ENCODE peak calls at places on chromosomes 5 and 9, in seven cellular contexts. W is Peyer's patch, O is HAP-1, Z is MM.1S, C is neuronal stem cell, A is prostate gland, U is IMR-90. K is an unnamed sample. For H3K27me3, H3K36me3 and H3K4me1, the result is how much of the 10 kb centered on the place peaks cover.

GRCh38 chr9:114307323-114308250 is 15.3 kb upstream of the ORM1 start:
- DNase-seq in W (peak), O (peak), Z (no peak), C (no peak), A (no peak), U (peak), K (no peak)

GRCh38 chr5:171541380-171541779 is 121.9 kb downstream of the FGF18 start:
- DNase-seq in W (no peak), O (no peak), Z (no peak), C (no peak), A (no peak), U (no peak), K (no peak)

GRCh38 chr5:14147210-14147609 is 4.1 kb downstream of the TRIO start:
- DNase-seq in W (no peak), O (no peak), Z (no peak), C (no peak), A (no peak), U (no peak), K (no peak)

GRCh38 chr5:98519530-98519929 is 253.9 kb upstream of the RGMB start:
- DNase-seq in W (no peak), O (no peak), Z (no peak), C (no peak), A (no peak), U (no peak), K (no peak)

GRCh38 chr5:98016771-98017170 is 756.7 kb upstream of the RGMB start:
- DNase-seq in W (no peak), O (no peak), Z (no peak), C (no peak), A (no peak), U (peak), K (no peak)

GRCh38 chr5:151118898-151119600 is 38.2 kb upstream of the TNIP1 start:
- DNase-seq in W (peak), O (no peak), Z (no peak), C (no peak), A (no peak), U (no peak), K (no peak)

GRCh38 chr5:93415819-93416218 is 165.2 kb downstream of the NR2F1-AS1 start:
- DNase-seq in W (no peak), O (no peak), Z (no peak), C (no peak), A (no peak), U (no peak), K (no peak)

GRCh38 chr9:12441509-12441908 is 251.7 kb upstream of the TYRP1 start:
- DNase-seq in W (no peak), O (no peak), Z (no peak), C (no peak), A (no peak), U (no peak), K (no peak)

GRCh38 chr5:122924203-122924602 is 78.8 kb downstream of the SNX24 start:
- DNase-seq in W (no peak), O (no peak), Z (no peak), C (no peak), A (no peak), U (peak), K (no peak)

GRCh38 chr5:154541553-154541952 is 63.5 kb upstream of the HAND1 start:
- DNase-seq in W (no peak), O (peak), Z (no peak), C (no peak), A (no peak), U (no peak), K (no peak)

GRCh38 chr5:154543380-154543779 is 65.4 kb upstream of the HAND1 start:
- DNase-seq in W (no peak), O (no peak), Z (no peak), C (no peak), A (no peak), U (no peak), K (no peak)

GRCh38 chr5:154542581-154542980 is 64.6 kb upstream of the HAND1 start:
- DNase-seq in W (no peak), O (no peak), Z (no peak), C (no peak), A (no peak), U (no peak), K (no peak)

GRCh38 chr5:154542000-154542399 is 64.0 kb upstream of the HAND1 start:
- DNase-seq in W (no peak), O (no peak), Z (no peak), C (no peak), A (no peak), U (no peak), K (no peak)

GRCh38 chr5:154546719-154547118 is 68.7 kb upstream of the HAND1 start:
- DNase-seq in W (no peak), O (no peak), Z (no peak), C (no peak), A (no peak), U (no peak), K (no peak)
- H3K27me3 ChIP-seq in W (under half), O (under half), Z (under half), C (under half), A (under half), U (under half), K (under half)

GRCh38 chr5:178225174-178225573 is 7.4 kb downstream of the PHYKPL start:
- DNase-seq in W (no peak), O (no peak), Z (no peak), C (no peak), A (no peak), U (no peak), K (no peak)

GRCh38 chr5:178223196-178223773 is 9.3 kb downstream of the PHYKPL start:
- DNase-seq in W (no peak), O (no peak), Z (no peak), C (no peak), A (no peak), U (no peak), K (no peak)

GRCh38 chr5:178223828-178224335 is 8.7 kb downstream of the PHYKPL start:
- DNase-seq in W (no peak), O (no peak), Z (no peak), C (no peak), A (no peak), U (no peak), K (no peak)

GRCh38 chr5:178222292-178222691 is 10.3 kb downstream of the PHYKPL start:
- DNase-seq in W (no peak), O (no peak), Z (no peak), C (no peak), A (no peak), U (no peak), K (no peak)

GRCh38 chr5:178224403-178224802 is 8.2 kb downstream of the PHYKPL start:
- DNase-seq in W (no peak), O (no peak), Z (no peak), C (no peak), A (no peak), U (no peak), K (no peak)
- H3K36me3 ChIP-seq in W (half or more), O (half or more), Z (under half), C (under half), A (under half), U (half or more), K (half or more)

GRCh38 chr5:66931651-66932050 is 264.9 kb downstream of the CD180 start:
- DNase-seq in W (no peak), O (no peak), Z (no peak), C (no peak), A (no peak), U (no peak), K (no peak)
- H3K4me1 ChIP-seq in W (under half), O (under half), Z (under half), C (under half), A (under half), U (under half), K (under half)

DNA sequence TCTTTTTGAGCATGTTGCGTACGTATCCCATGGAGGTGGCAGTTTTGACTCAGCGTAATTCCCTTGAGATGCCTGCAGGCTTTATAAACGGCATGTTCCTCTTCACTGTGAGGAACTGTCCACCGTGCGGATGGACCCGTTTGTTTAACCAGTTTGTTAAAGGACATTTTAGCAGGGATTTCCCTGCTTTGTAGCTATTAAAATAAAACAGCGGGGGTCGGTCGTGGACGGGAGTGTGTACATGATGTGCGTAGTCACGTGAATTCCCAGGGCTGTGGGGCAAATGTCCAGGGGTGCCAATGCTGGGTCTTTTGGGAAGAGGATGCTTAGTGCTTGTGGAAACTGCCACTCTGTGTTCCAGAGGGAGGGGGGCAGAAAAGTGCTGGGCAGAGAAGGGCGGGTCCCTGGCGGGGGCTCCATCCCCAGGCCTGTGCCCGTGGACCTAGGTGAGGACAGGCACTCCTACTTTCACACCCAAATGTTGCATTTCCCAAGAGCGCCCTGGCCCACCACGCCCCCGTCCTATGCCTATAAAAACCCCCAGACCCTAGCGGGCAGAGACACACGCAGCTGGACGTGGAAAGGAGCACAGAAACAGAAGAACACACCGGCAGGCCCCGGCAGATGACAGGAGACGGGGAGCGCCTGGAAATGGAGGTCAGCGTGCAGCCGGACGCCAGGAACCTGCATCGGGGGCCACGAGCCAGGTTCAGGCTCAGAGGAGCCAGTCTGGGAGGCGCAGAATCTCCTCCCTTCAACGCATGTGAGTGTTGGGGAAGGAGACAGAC is 4.0 kb upstream of the TERT start:
- DNase-seq in W (no peak), O (peak), Z (no peak), C (no peak), A (no peak), U (no peak), K (no peak)
- H3K27me3 ChIP-seq in W (under half), O (under half), Z (under half), C (half or more), A (under half), U (under half), K (under half)

DNA sequence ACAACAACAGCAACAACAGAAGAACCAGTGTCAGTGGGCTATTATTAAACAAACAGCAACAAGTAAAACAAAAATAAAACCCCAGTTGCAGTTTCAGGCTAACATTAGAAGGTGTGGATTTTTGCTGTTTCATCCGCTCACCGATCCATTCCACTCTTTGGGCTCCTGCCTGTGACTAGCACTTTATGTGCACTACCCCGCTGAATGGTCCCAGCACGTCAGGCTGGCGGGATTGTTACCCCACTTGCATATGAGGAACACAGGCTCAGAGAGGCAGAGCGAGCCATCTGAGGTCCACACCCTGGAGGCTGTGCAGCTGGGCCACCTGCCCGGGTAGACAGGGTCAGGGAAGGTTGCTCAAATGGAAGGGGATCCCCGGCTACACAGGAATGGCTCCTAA is 26.0 kb downstream of the NSG2 start:
- DNase-seq in W (no peak), O (no peak), Z (peak), C (no peak), A (no peak), U (no peak), K (no peak)
- H3K36me3 ChIP-seq in W (under half), O (under half), Z (under half), C (under half), A (under half), U (under half), K (under half)

GRCh38 chr9:134375430-134376385 is 49.5 kb downstream of the RXRA start:
- DNase-seq in W (no peak), O (no peak), Z (no peak), C (no peak), A (peak), U (no peak), K (no peak)

GRCh38 chr9:134375011-134375390 is 48.7 kb downstream of the RXRA start:
- DNase-seq in W (no peak), O (no peak), Z (no peak), C (no peak), A (peak), U (no peak), K (no peak)

GRCh38 chr9:134373269-134373668 is 47.0 kb downstream of the RXRA start:
- DNase-seq in W (no peak), O (no peak), Z (no peak), C (no peak), A (no peak), U (no peak), K (no peak)

GRCh38 chr9:134373953-134374300 is 47.7 kb downstream of the RXRA start:
- DNase-seq in W (no peak), O (no peak), Z (no peak), C (no peak), A (no peak), U (no peak), K (no peak)

GRCh38 chr9:134374301-134375010 is 48.2 kb downstream of the RXRA start:
- DNase-seq in W (no peak), O (no peak), Z (no peak), C (no peak), A (no peak), U (no peak), K (no peak)
- H3K4me1 ChIP-seq in W (under half), O (under half), Z (under half), C (under half), A (half or more), U (under half), K (under half)

GRCh38 chr5:137470111-137470920 is 28.8 kb downstream of the SPOCK1 start:
- DNase-seq in W (no peak), O (no peak), Z (no peak), C (no peak), A (no peak), U (peak), K (no peak)
- H3K27me3 ChIP-seq in W (under half), O (under half), Z (under half), C (under half), A (under half), U (under half), K (under half)

DNA sequence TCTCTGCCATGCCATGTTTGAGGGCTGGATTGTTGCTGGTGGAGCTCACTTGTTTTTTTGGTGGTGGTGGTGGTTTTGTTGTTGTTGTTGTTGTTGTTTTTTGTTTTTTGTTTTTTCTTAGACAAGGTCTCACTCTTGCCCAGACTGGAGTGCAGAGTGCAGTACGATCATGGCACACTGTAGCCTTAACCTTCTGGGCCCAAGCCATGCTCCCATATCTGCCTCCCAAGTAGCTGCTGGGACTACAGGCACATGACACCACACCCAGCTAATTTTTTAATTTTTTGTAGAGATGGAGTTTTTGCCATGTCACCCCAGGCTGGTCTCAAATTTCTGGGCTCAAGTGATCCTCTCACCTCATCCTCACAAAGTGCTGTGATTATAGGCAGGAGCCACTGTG is 53.5 kb downstream of the NUP214 start:
- DNase-seq in W (no peak), O (no peak), Z (no peak), C (no peak), A (no peak), U (no peak), K (no peak)
- H3K36me3 ChIP-seq in W (half or more), O (half or more), Z (under half), C (under half), A (under half), U (under half), K (half or more)

GRCh38 chr9:95015569-95015968 is 289.1 kb downstream of the AOPEP start:
- DNase-seq in W (no peak), O (no peak), Z (no peak), C (no peak), A (no peak), U (no peak), K (no peak)
- H3K4me1 ChIP-seq in W (under half), O (under half), Z (under half), C (under half), A (under half), U (under half), K (under half)

K was measured in CD4-positive, alpha-beta memory T cell.